ENCODE peak calls at places on chromosome 4, in four cellular contexts. Z is smooth muscle cell of the brain vasculature, X is NCI-H1092 treated with DMSO at 0.1 percent for 48 hours, C is sigmoid colon. T is an unnamed sample.

GRCh38 chr4:57426779-57427395 is 316.7 kb upstream of the IGFBP7 start:
- DNase-seq in X (peak), Z (peak), C (no peak), T (peak)

GRCh38 chr4:177155454-177155853 is 154.2 kb upstream of the NEIL3 start:
- DNase-seq in Z (no peak), X (no peak), C (no peak), T (no peak)

GRCh38 chr4:16663722-16664121 is 234.7 kb downstream of the LDB2 start:
- DNase-seq in C (no peak), X (no peak), Z (no peak), T (no peak)

GRCh38 chr4:110620352-110621327 is 2.2 kb downstream of the PITX2 start:
- DNase-seq in C (no peak), X (no peak), Z (no peak), T (no peak)

GRCh38 chr4:7074423-7074822 is 6.6 kb upstream of the GRPEL1 start:
- DNase-seq in Z (no peak), C (no peak), X (no peak), T (no peak)

GRCh38 chr4:56146956-56147355 is 198.2 kb downstream of the CEP135 start:
- DNase-seq in X (no peak), C (no peak), Z (no peak), T (no peak)

GRCh38 chr4:76781698-76782595 is 116.0 kb downstream of the SOWAHB start:
- DNase-seq in C (no peak), Z (peak), X (no peak), T (no peak)

GRCh38 chr4:4420421-4420820 is 33.5 kb downstream of the NSG1 start:
- DNase-seq in Z (no peak), C (no peak), X (no peak), T (no peak)

GRCh38 chr4:73822389-73822788 is 14.1 kb upstream of the CXCL6 start:
- DNase-seq in Z (no peak), C (no peak), X (no peak), T (no peak)

GRCh38 chr4:94833394-94833793 is 75.6 kb downstream of the BMPR1B start:
- DNase-seq in Z (peak), X (no peak), C (no peak), T (no peak)

GRCh38 chr4:24519649-24520048 is 64.7 kb downstream of the DHX15 start:
- DNase-seq in X (no peak), C (no peak), Z (no peak), T (no peak)

GRCh38 chr4:159175989-159176375 is 73.1 kb downstream of the RAPGEF2 start:
- DNase-seq in X (no peak), Z (no peak), C (no peak), T (no peak)

GRCh38 chr4:8267077-8267476 is 2.5 kb upstream of the HTRA3 start:
- DNase-seq in X (peak), Z (no peak), C (peak), T (peak)

GRCh38 chr4:40330536-40330935 is 4.6 kb upstream of the CHRNA9 start:
- DNase-seq in C (no peak), Z (no peak), X (no peak), T (no peak)

GRCh38 chr4:142129931-142130330 is 493.5 kb downstream of the IL15 start:
- DNase-seq in Z (no peak), X (no peak), C (no peak), T (no peak)

GRCh38 chr4:176482972-176483371 is 163.2 kb downstream of the SPCS3 start:
- DNase-seq in X (no peak), C (no peak), Z (no peak), T (no peak)